ENCODE peak calls at places on chromosomes 13 and 19, in five cellular contexts. J is CD8-positive, alpha-beta memory T cell; T is cardiac muscle cell; A is left ventricle myocardium inferior; M is H1. S is an unnamed sample.

GRCh38 chr19:42816901-42817300 is 51.4 kb upstream of the PSG8 start:
- DNase-seq in J (no peak), T (no peak), A (no peak), M (no peak), S (no peak)

GRCh38 chr19:56712609-56713008 is 41.1 kb upstream of the ZNF835 start:
- DNase-seq in J (no peak), T (no peak), A (no peak), M (no peak), S (no peak)

GRCh38 chr19:9914001-9914314 is 22.4 kb downstream of the OLFM2 start:
- DNase-seq in J (no peak), T (no peak), A (no peak), M (no peak), S (no peak)

GRCh38 chr13:100338265-100338664 is 249.4 kb downstream of the PCCA start:
- DNase-seq in J (no peak), T (no peak), A (no peak), M (no peak), S (no peak)

GRCh38 chr13:30156826-30157615 is 150.3 kb downstream of the KATNAL1 start:
- DNase-seq in J (no peak), T (no peak), A (no peak), M (no peak), S (no peak)

GRCh38 chr13:39765801-39766463 is 110.5 kb downstream of the COG6 start:
- DNase-seq in J (no peak), T (peak), A (peak), M (no peak), S (peak)

GRCh38 chr19:46390866-46391265 is 22.5 kb downstream of the CCDC8 start:
- DNase-seq in J (no peak), T (no peak), A (no peak), M (no peak), S (no peak)

GRCh38 chr13:99980201-99981114 is 1.1 kb upstream of the ZIC2 start:
- DNase-seq in J (peak), T (peak), A (peak), M (no peak), S (no peak)

GRCh38 chr13:49098198-49098597 is 121.9 kb upstream of the MLNR start:
- DNase-seq in J (no peak), T (peak), A (no peak), M (no peak), S (no peak)

GRCh38 chr13:59424661-59425060 is 739.1 kb downstream of the DIAPH3 start:
- DNase-seq in J (no peak), T (peak), A (no peak), M (no peak), S (no peak)

GRCh38 chr13:113820813-113821651 is 42.8 kb downstream of the GAS6 start:
- DNase-seq in J (no peak), T (peak), A (peak), M (no peak), S (peak)

GRCh38 chr19:11580665-11581418 is 3.4 kb upstream of the ACP5 start:
- DNase-seq in J (no peak), T (peak), A (no peak), M (no peak), S (no peak)

GRCh38 chr13:40127476-40127875 is 472.0 kb downstream of the COG6 start:
- DNase-seq in J (no peak), T (no peak), A (no peak), M (no peak), S (no peak)

GRCh38 chr19:5585461-5586299 is 17.9 kb upstream of the TINCR start:
- DNase-seq in J (peak), T (no peak), A (no peak), M (no peak), S (no peak)

GRCh38 chr13:99909836-99910619 is 61.5 kb downstream of the ZIC5 start:
- DNase-seq in J (no peak), T (peak), A (peak), M (no peak), S (no peak)

GRCh38 chr13:30690282-30691188 is 44.8 kb upstream of the ALOX5AP start:
- DNase-seq in J (no peak), T (peak), A (peak), M (no peak), S (no peak)

GRCh38 chr13:103133551-103133950 is 67.3 kb upstream of the SLC10A2 start:
- DNase-seq in J (no peak), T (no peak), A (no peak), M (no peak), S (no peak)

GRCh38 chr13:42270857-42271215 is 1.1 kb upstream of the AKAP11 start:
- DNase-seq in J (no peak), T (no peak), A (no peak), M (no peak), S (no peak)

GRCh38 chr13:43936630-43937029 is 56.9 kb downstream of the LACC1 start:
- DNase-seq in J (no peak), T (no peak), A (no peak), M (no peak), S (no peak)

GRCh38 chr19:40246292-40247073 is 20.0 kb upstream of the CCNP start:
- DNase-seq in J (no peak), T (no peak), A (no peak), M (no peak), S (no peak)

GRCh38 chr13:71578048-71578447 is 289.0 kb downstream of the DACH1 start:
- DNase-seq in J (no peak), T (no peak), A (no peak), M (no peak), S (no peak)

GRCh38 chr13:111115051-111115840 is at the start of gene ARHGEF7:
- DNase-seq in J (peak), T (no peak), A (no peak), M (no peak), S (no peak)

GRCh38 chr13:93279982-93280381 is 53.4 kb downstream of the GPC6 start:
- DNase-seq in J (no peak), T (no peak), A (no peak), M (no peak), S (no peak)

GRCh38 chr19:29202281-29202680 is 10.7 kb downstream of the UQCRFS1 start:
- DNase-seq in J (no peak), T (no peak), A (no peak), M (no peak), S (no peak)

GRCh38 chr19:52535831-52536800 is 8.6 kb downstream of the ZNF808 start:
- DNase-seq in J (peak), T (peak), A (peak), M (peak), S (peak)

GRCh38 chr13:50584856-50585580 is 258.5 kb downstream of the DLEU7 start:
- DNase-seq in J (no peak), T (no peak), A (no peak), M (no peak), S (no peak)

GRCh38 chr19:45789035-45789786 is 3.4 kb downstream of the DMWD start:
- DNase-seq in J (no peak), T (no peak), A (no peak), M (no peak), S (no peak)

GRCh38 chr13:51639171-51639570 is 54.9 kb downstream of the WDFY2 start:
- DNase-seq in J (no peak), T (no peak), A (no peak), M (no peak), S (no peak)

GRCh38 chr13:110819203-110820014 is 95.5 kb downstream of the ANKRD10 start:
- DNase-seq in J (peak), T (peak), A (peak), M (peak), S (peak)

GRCh38 chr19:13007292-13008045 is 12.2 kb downstream of the NFIX start:
- DNase-seq in J (no peak), T (no peak), A (peak), M (no peak), S (no peak)

GRCh38 chr19:13005861-13006370 is 10.6 kb downstream of the NFIX start:
- DNase-seq in J (no peak), T (no peak), A (no peak), M (no peak), S (no peak)

GRCh38 chr19:13004273-13004672 is 9.0 kb downstream of the NFIX start:
- DNase-seq in J (no peak), T (no peak), A (no peak), M (no peak), S (no peak)

GRCh38 chr19:13005253-13005652 is 10.0 kb downstream of the NFIX start:
- DNase-seq in J (no peak), T (no peak), A (no peak), M (no peak), S (no peak)

GRCh38 chr19:13006431-13007281 is 11.4 kb downstream of the NFIX start:
- DNase-seq in J (no peak), T (no peak), A (no peak), M (no peak), S (no peak)
- H3K27ac ChIP-seq in J (no peak), T (no peak), A (peak), M (no peak), S (peak)

DNA sequence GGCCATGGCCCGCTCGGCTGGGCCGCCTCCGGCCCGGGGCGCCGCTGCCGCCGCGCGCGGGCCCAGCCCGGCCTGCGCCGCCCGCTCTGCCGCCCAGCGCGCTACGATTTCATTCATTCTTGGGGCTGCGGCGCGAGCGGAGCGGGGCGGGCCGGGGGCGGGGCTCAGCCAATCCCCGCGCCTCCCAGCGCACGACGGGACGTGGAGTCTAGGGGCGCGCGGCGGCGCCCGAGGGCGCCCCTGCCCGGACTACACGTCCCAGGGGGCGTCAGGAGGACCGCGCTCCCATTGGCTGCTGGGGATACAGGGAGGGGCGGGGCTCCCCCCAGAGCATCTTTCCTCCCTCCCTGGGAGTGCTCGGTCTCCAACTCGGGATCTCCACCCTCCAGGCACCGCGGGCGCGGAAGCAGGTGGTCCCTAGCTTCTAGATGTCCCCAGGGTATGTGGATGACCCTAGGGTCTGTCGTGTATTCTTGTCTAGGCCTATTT is 5.6 kb upstream of the DPF1 start:
- DNase-seq in J (peak), T (peak), A (peak), M (no peak), S (no peak)
- H3K4me3 ChIP-seq in J (no peak), T (peak), A (peak), M (peak), S (no peak)

GRCh38 chr13:97256343-97256783 is 34.2 kb downstream of the MBNL2 start:
- DNase-seq in J (no peak), T (peak), A (no peak), M (no peak), S (peak)
- H3K27ac ChIP-seq in J (peak), T (no peak), A (peak), M (no peak), S (peak)

GRCh38 chr19:51047031-51047335 is 12.2 kb upstream of the KLK12 start:
- DNase-seq in J (no peak), T (no peak), A (no peak), M (no peak), S (no peak)
- H3K4me3 ChIP-seq in J (no peak), T (no peak), A (no peak), M (no peak), S (no peak)

GRCh38 chr13:27599845-27600553 is 20.3 kb downstream of the LNX2 start:
- DNase-seq in J (no peak), T (peak), A (no peak), M (no peak), S (no peak)
- H3K27ac ChIP-seq in J (no peak), T (peak), A (peak), M (no peak), S (no peak)

DNA sequence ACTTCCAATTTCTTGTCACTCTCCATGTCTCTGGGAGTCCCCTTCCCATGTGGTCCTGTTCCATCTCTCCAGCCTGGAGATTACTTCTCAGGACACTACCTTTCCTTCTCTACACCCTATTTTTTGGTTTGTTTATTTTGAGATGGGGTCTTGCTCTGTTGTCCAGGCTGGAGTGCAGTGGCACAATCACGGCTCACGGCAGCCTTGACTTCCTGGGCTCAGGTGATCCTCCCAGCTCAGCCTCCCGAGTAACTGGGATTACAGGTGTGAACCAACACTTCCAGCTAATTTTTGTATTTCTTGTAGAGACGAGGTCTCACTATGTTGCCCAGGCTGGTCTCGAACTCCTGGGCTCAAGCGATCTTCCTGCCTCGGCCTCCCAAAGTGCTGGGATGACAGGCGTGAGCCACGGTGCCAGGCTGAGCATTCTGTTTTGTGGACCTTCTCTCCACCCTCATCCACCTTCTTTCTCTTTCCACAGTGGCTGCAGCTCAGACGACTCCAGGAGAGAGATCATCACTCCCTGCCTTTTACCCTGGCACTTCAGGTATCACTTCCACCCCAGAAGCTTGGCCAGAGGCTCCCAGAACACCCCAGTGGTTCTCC is 644 bp downstream of the HCST start:
- DNase-seq in J (no peak), T (no peak), A (no peak), M (no peak), S (no peak)
- H3K4me3 ChIP-seq in J (peak), T (no peak), A (peak), M (peak), S (peak)

GRCh38 chr19:15218501-15218900 is 13.7 kb downstream of the EPHX3 start:
- DNase-seq in J (no peak), T (no peak), A (no peak), M (no peak), S (no peak)

GRCh38 chr19:15212682-15213081 is 11.9 kb upstream of the NOTCH3 start:
- DNase-seq in J (no peak), T (no peak), A (no peak), M (no peak), S (no peak)

GRCh38 chr19:15216363-15216762 is 15.6 kb upstream of the NOTCH3 start:
- DNase-seq in J (no peak), T (no peak), A (no peak), M (no peak), S (no peak)

GRCh38 chr19:15210323-15210774 is 9.6 kb upstream of the NOTCH3 start:
- DNase-seq in J (no peak), T (peak), A (peak), M (no peak), S (no peak)

DNA sequence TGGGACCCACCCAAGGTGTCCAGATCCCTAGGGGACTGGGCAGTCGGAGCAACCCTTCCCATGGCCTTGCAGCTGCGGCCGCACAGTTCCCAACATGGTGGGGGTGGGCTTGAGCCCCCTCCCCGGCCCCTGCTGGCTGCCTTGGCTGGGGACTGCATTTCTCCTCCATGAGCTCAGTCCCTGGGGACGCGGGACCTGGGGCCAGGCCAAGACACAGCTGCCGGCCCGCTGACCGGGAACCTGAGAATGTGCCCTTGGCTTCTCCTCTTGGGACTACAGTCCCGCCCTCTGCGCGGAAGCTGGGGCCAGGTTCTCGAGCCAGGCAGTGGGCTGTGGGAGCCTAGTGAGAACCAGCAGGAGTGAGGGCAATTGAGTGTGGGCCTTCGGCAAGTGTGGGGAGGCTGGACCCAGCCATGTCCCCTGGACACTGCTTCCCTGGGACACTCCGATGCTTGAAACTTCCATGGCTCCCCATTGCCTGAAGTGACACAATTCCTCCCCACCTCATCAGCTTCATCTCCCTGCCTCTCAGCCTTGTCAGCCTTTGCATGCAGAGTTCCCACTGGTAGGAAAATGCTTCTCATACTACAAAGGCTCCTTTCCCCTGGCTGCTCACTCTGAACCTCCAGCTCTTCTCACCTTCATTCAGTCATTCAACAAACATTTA is 13.1 kb upstream of the NOTCH3 start:
- DNase-seq in J (no peak), T (peak), A (peak), M (no peak), S (no peak)
- H3K27ac ChIP-seq in J (no peak), T (no peak), A (peak), M (no peak), S (no peak)